ENCODE peak calls at places on chromosomes 16 and 17, in six cellular contexts. L, I, D, J, O and P are unnamed samples.

GRCh38 chr16:47019563-47019962 is 46.1 kb upstream of the DNAJA2 start:
- DNase-seq in L (peak), I (no peak), J (no peak), O (no peak), D (no peak), P (no peak)

GRCh38 chr17:1515640-1516402 is 591 bp downstream of the INPP5K start:
- DNase-seq in L (peak), I (no peak), D (peak), O (no peak), J (no peak), P (peak)

GRCh38 chr16:26532456-26532855 is 534.3 kb upstream of the C16orf82 start:
- DNase-seq in O (no peak), I (no peak), J (no peak), D (no peak), L (no peak), P (no peak)

GRCh38 chr17:7108981-7109380 is 5.6 kb downstream of the ASGR2 start:
- DNase-seq in D (no peak), I (no peak), J (no peak), L (no peak), O (no peak), P (no peak)

GRCh38 chr17:36144981-36145729 is 31.3 kb downstream of the TBC1D3B start:
- DNase-seq in I (no peak), O (no peak), J (no peak), D (no peak), L (no peak), P (no peak)

GRCh38 chr16:28876973-28877641 is 1.2 kb upstream of the ATP2A1 start:
- DNase-seq in J (no peak), D (no peak), L (no peak), O (no peak), I (no peak), P (no peak)

GRCh38 chr16:787261-787966 is 767 bp downstream of the RPUSD1 start:
- DNase-seq in O (no peak), L (no peak), D (no peak), I (no peak), J (no peak), P (no peak)

GRCh38 chr17:63675231-63675606 is 24.7 kb downstream of the LIMD2 start:
- DNase-seq in O (no peak), I (no peak), J (no peak), D (no peak), L (peak), P (no peak)

GRCh38 chr17:28193241-28193640 is 125.8 kb upstream of the TMEM97 start:
- DNase-seq in I (peak), O (peak), J (peak), L (peak), D (no peak), P (no peak)

GRCh38 chr17:82246365-82247174 is 17.7 kb downstream of the SLC16A3 start:
- DNase-seq in I (no peak), L (peak), J (no peak), D (no peak), O (peak), P (no peak)

GRCh38 chr16:87658564-87659225 is 56.4 kb downstream of the JPH3 start:
- DNase-seq in O (no peak), J (no peak), L (no peak), I (no peak), D (no peak), P (no peak)

GRCh38 chr17:57530508-57530907 is 214.6 kb downstream of the CCDC182 start:
- DNase-seq in L (no peak), D (no peak), I (no peak), O (no peak), J (no peak), P (no peak)

GRCh38 chr16:791131-791530 is 2.7 kb downstream of the CHTF18 start:
- DNase-seq in D (no peak), I (no peak), L (no peak), J (no peak), O (no peak), P (no peak)

GRCh38 chr17:9470171-9470570 is 105.4 kb downstream of the STX8 start:
- DNase-seq in L (peak), O (no peak), I (no peak), D (no peak), J (no peak), P (no peak)

GRCh38 chr16:81376880-81377279 is 62.1 kb downstream of the GAN start:
- DNase-seq in I (no peak), L (no peak), J (no peak), O (no peak), D (no peak), P (no peak)

GRCh38 chr16:14358697-14359305 is 271.3 kb downstream of the PARN start:
- DNase-seq in J (no peak), I (no peak), D (no peak), L (no peak), O (peak), P (no peak)

GRCh38 chr17:66602659-66603363 is 232.1 kb upstream of the CACNG5 start:
- DNase-seq in D (no peak), J (no peak), L (no peak), O (peak), I (no peak), P (no peak)

GRCh38 chr17:51427259-51428255 is 167.2 kb downstream of the UTP18 start:
- DNase-seq in O (no peak), L (no peak), D (peak), I (no peak), J (no peak), P (no peak)

GRCh38 chr17:72539981-72540897 is 419.4 kb downstream of the SOX9 start:
- DNase-seq in I (peak), O (peak), J (peak), L (peak), D (peak), P (peak)

GRCh38 chr17:35291802-35292201 is 48.9 kb downstream of the SLFN5 start:
- DNase-seq in D (no peak), L (no peak), J (no peak), I (no peak), O (no peak), P (no peak)

GRCh38 chr16:66041907-66042306 is 324.6 kb upstream of the CDH5 start:
- DNase-seq in L (no peak), I (no peak), O (no peak), J (no peak), D (no peak), P (no peak)

GRCh38 chr17:72632026-72632684 is 460.3 kb downstream of the SLC39A11 start:
- DNase-seq in D (no peak), O (no peak), J (no peak), L (no peak), I (no peak), P (peak)

GRCh38 chr16:85664580-85665372 is 24.0 kb downstream of the GINS2 start:
- DNase-seq in L (no peak), I (no peak), O (no peak), D (no peak), J (no peak), P (no peak)

GRCh38 chr16:22077700-22078313 is 14.5 kb upstream of the VWA3A start:
- DNase-seq in I (peak), J (peak), L (peak), O (peak), D (peak), P (peak)

GRCh38 chr17:82596316-82596715 is 51.9 kb downstream of the WDR45B start:
- DNase-seq in L (no peak), J (no peak), I (no peak), D (no peak), O (no peak), P (no peak)

GRCh38 chr17:81448960-81449359 is 53.7 kb downstream of the BAHCC1 start:
- DNase-seq in I (no peak), J (no peak), L (no peak), D (no peak), O (no peak), P (no peak)

GRCh38 chr16:86874141-86874540 is 295.8 kb downstream of the FOXL1 start:
- DNase-seq in O (no peak), L (no peak), J (no peak), D (no peak), I (no peak), P (no peak)

GRCh38 chr17:82332669-82333278 is 792 bp downstream of the SECTM1 start:
- DNase-seq in J (no peak), D (no peak), O (peak), L (no peak), I (peak), P (no peak)

GRCh38 chr17:36697907-36698526 is 96.6 kb downstream of the MRM1 start:
- DNase-seq in L (peak), O (no peak), D (no peak), J (no peak), I (no peak), P (no peak)

GRCh38 chr17:62653831-62654829 is 26.7 kb downstream of the MRC2 start:
- DNase-seq in L (no peak), O (peak), J (no peak), I (peak), D (no peak), P (no peak)